ENCODE peak calls at places on chromosomes 1 and 21, in six cellular contexts. J is fibroblast of mammary gland, H is NCI-H1105, M is globus pallidus, L is activated gamma-delta T cell, A is amniotic epithelial cell. N is an unnamed sample.

GRCh38 chr1:38308780-38309179 is 262.2 kb upstream of the POU3F1 start:
- DNase-seq in A (no peak), J (no peak), M (no peak), H (no peak), L (no peak), N (no peak)

GRCh38 chr1:31937300-31938183 is 626 bp downstream of the PTP4A2 start:
- DNase-seq in H (no peak), L (peak), J (peak), M (peak), A (peak), N (peak)

GRCh38 chr1:226638608-226639007 is 90.0 kb downstream of the STUM start:
- DNase-seq in L (no peak), M (no peak), H (no peak), A (no peak), J (no peak), N (peak)

GRCh38 chr1:244341455-244342450 is 110.0 kb downstream of the ADSS2 start:
- DNase-seq in M (peak), A (no peak), L (no peak), J (peak), H (peak), N (no peak)

GRCh38 chr21:42570362-42570761 is 56.7 kb downstream of the SLC37A1 start:
- DNase-seq in M (no peak), L (no peak), H (no peak), J (no peak), A (no peak), N (no peak)

GRCh38 chr1:180386740-180387367 is 115.5 kb downstream of the ACBD6 start:
- DNase-seq in M (no peak), L (no peak), H (no peak), J (peak), A (no peak), N (no peak)

GRCh38 chr1:235075121-235075954 is 53.3 kb downstream of the TOMM20 start:
- DNase-seq in M (no peak), A (peak), J (peak), L (no peak), H (no peak), N (peak)

GRCh38 chr1:6273380-6273891 is 12.5 kb upstream of the GPR153 start:
- DNase-seq in M (peak), L (no peak), J (peak), A (peak), H (no peak), N (no peak)

N was measured in pancreas.